ENCODE peak calls at places on chromosome 18, in seven cellular contexts. P is body of pancreas; O is tibial nerve; Q is CD8-positive, alpha-beta memory T cell; G is iPS DF 6.9; N is H9; K is right cardiac atrium. M is an unnamed sample. For H3K9me3 and H3K4me1, the result is how much of the 10 kb centered on the place peaks cover.

GRCh38 chr18:50061876-50062517 is 132.9 kb downstream of the MYO5B start:
- DNase-seq in P (peak), O (peak), Q (no peak), G (no peak), N (no peak), K (peak), M (no peak)

GRCh38 chr18:54712315-54712714 is 116.0 kb upstream of the RAB27B start:
- DNase-seq in P (no peak), O (no peak), Q (no peak), G (no peak), N (no peak), K (no peak), M (no peak)

GRCh38 chr18:37720706-37721105 is 155.1 kb upstream of the CELF4 start:
- DNase-seq in P (no peak), O (no peak), Q (no peak), G (no peak), N (no peak), K (no peak), M (no peak)

GRCh38 chr18:58087928-58088722 is 44.1 kb downstream of the NEDD4L start:
- DNase-seq in P (peak), O (no peak), Q (no peak), G (no peak), N (peak), K (no peak), M (no peak)

GRCh38 chr18:10660485-10660884 is 134.7 kb downstream of the NAPG start:
- DNase-seq in P (peak), O (peak), Q (no peak), G (no peak), N (no peak), K (peak), M (no peak)

GRCh38 chr18:49024808-49025361 is 74.1 kb upstream of the SMAD7 start:
- DNase-seq in P (no peak), O (no peak), Q (no peak), G (no peak), N (no peak), K (peak), M (no peak)

GRCh38 chr18:48640566-48641270 is 101.9 kb downstream of the CTIF start:
- DNase-seq in P (no peak), O (no peak), Q (no peak), G (no peak), N (no peak), K (no peak), M (no peak)

GRCh38 chr18:60096428-60096827 is 196.6 kb downstream of the PMAIP1 start:
- DNase-seq in P (no peak), O (no peak), Q (no peak), G (no peak), N (no peak), K (no peak), M (no peak)

GRCh38 chr18:66395671-66396218 is 208.1 kb downstream of the CDH19 start:
- DNase-seq in P (no peak), O (no peak), Q (no peak), G (no peak), N (no peak), K (peak), M (no peak)

GRCh38 chr18:12005542-12006487 is 24.5 kb downstream of the IMPA2 start:
- DNase-seq in P (no peak), O (no peak), Q (no peak), G (no peak), N (no peak), K (no peak), M (no peak)

GRCh38 chr18:27599202-27599829 is 414.2 kb upstream of the CHST9 start:
- DNase-seq in P (peak), O (peak), Q (no peak), G (peak), N (peak), K (no peak), M (no peak)

GRCh38 chr18:6961331-6961730 is 156.3 kb downstream of the LAMA1 start:
- DNase-seq in P (no peak), O (no peak), Q (no peak), G (no peak), N (no peak), K (no peak), M (no peak)

GRCh38 chr18:58402247-58402646 is 226.6 kb downstream of the ALPK2 start:
- DNase-seq in P (peak), O (peak), Q (no peak), G (no peak), N (peak), K (no peak), M (no peak)

GRCh38 chr18:62211323-62211828 is 24.3 kb downstream of the RELCH start:
- DNase-seq in P (no peak), O (no peak), Q (no peak), G (no peak), N (no peak), K (no peak), M (no peak)

GRCh38 chr18:62210138-62210537 is 23.1 kb downstream of the RELCH start:
- DNase-seq in P (no peak), O (no peak), Q (no peak), G (no peak), N (no peak), K (no peak), M (no peak)

GRCh38 chr18:62209046-62209445 is 22.0 kb downstream of the RELCH start:
- DNase-seq in P (no peak), O (no peak), Q (no peak), G (no peak), N (no peak), K (no peak), M (no peak)

GRCh38 chr18:62214790-62215189 is 27.7 kb downstream of the RELCH start:
- DNase-seq in P (no peak), O (no peak), Q (no peak), G (no peak), N (no peak), K (no peak), M (no peak)
- H3K9me3 ChIP-seq in P (under half), O (under half), Q (under half), G (under half), N (under half), K (under half), M (under half)

GRCh38 chr18:76973512-76974302 is 151.3 kb downstream of the ZNF236 start:
- DNase-seq in P (no peak), O (no peak), Q (no peak), G (no peak), N (no peak), K (no peak), M (no peak)
- H3K4me1 ChIP-seq in P (under half), O (under half), Q (under half), G (under half), N (under half), K (under half), M (under half)

DNA sequence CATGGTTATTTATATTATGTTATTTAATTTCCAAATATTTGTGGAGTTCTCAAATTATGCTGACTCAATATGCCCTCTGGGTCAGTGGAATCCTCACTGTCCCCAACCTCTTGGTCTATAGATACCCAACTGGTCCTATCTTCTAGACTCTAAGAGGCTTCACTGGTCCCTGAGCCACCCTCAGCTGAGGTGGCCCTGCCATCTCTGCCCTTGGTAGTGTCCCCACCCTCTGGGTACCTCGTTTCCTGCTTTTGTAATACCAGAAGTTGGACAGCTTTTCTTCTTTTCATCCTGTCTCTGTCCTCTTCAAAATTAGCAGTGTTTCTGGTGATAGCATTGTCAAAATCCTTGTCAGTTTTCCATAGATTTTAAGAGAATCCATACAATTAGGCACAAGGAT is 11.9 kb downstream of the ZSCAN30 start:
- DNase-seq in P (no peak), O (no peak), Q (no peak), G (no peak), N (no peak), K (no peak), M (no peak)
- H3K9me3 ChIP-seq in P (under half), O (under half), Q (under half), G (under half), N (under half), K (under half), M (under half)

GRCh38 chr18:46169464-46169941 is 65.3 kb downstream of the HAUS1 start:
- DNase-seq in P (no peak), O (no peak), Q (no peak), G (no peak), N (no peak), K (no peak), M (no peak)

GRCh38 chr18:46171331-46171730 is 67.1 kb downstream of the HAUS1 start:
- DNase-seq in P (no peak), O (no peak), Q (no peak), G (no peak), N (no peak), K (no peak), M (no peak)

GRCh38 chr18:46173393-46174316 is 69.5 kb downstream of the HAUS1 start:
- DNase-seq in P (peak), O (peak), Q (peak), G (peak), N (peak), K (peak), M (peak)

GRCh38 chr18:46179306-46179705 is 75.1 kb downstream of the HAUS1 start:
- DNase-seq in P (no peak), O (no peak), Q (no peak), G (no peak), N (no peak), K (no peak), M (no peak)

GRCh38 chr18:46174317-46175039 is 70.3 kb downstream of the HAUS1 start:
- DNase-seq in P (peak), O (no peak), Q (peak), G (no peak), N (peak), K (peak), M (no peak)
- H3K4me1 ChIP-seq in P (under half), O (under half), Q (under half), G (under half), N (under half), K (under half), M (under half)

DNA sequence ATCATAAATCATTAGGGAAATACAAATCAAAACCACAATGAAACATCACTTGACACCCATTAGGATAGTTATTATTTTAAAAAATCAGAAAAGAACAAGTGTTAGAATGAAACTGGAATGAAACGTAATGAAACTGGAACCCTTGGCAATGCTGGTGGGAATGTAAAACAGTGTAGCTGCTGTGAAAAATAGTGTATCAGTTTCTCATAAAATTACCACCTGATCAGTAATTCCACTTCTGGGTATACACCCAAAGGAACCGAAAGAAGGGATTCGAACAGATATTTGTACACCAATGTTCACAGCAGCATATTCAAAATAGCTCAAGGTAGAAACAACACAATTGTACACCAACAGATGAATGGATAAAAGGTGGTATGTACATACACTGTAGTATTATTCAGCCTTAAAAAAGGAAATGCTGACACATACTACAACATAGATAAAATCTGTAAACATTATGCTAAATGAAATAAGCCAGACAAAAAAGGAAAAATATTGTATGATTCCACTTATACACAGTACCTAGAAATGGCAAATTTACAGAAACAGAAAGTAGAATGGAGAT is 27.0 kb downstream of the ROCK1 start:
- DNase-seq in P (no peak), O (no peak), Q (no peak), G (no peak), N (no peak), K (no peak), M (no peak)
- H3K9me3 ChIP-seq in P (under half), O (under half), Q (under half), G (under half), N (under half), K (under half), M (under half)

GRCh38 chr18:79963658-79964329 is 649 bp upstream of the HSBP1L1 start:
- DNase-seq in P (no peak), O (no peak), Q (no peak), G (no peak), N (no peak), K (no peak), M (no peak)
- H3K4me1 ChIP-seq in P (under half), O (under half), Q (under half), G (under half), N (under half), K (under half), M (under half)

GRCh38 chr18:71837560-71837959 is 706.6 kb downstream of the CBLN2 start:
- DNase-seq in P (no peak), O (no peak), Q (no peak), G (no peak), N (no peak), K (no peak), M (no peak)
- H3K9me3 ChIP-seq in P (under half), O (under half), Q (under half), G (under half), N (under half), K (under half), M (under half)

DNA sequence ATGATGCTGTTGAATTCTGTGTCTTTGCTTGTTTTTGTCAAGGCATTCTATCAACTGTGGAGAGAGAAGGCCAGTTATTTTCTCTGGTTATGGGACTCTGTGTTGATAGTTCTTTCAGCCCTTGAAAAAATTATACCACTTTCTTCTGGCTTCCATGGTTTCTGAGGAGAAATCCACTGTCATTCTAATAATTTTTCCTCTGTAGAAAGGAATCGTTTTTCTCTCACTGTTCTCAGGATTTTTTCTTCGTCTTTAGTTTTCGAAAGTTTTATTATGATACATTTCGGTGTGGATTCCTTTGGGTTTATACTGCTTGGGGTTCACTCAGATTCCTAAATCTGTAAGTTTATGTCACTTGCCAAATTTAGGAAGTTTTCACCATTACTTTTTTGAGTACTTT is 6.6 kb downstream of the GALNT1 start:
- DNase-seq in P (no peak), O (no peak), Q (no peak), G (no peak), N (no peak), K (no peak), M (no peak)
- H3K4me1 ChIP-seq in P (under half), O (under half), Q (under half), G (under half), N (under half), K (under half), M (under half)

DNA sequence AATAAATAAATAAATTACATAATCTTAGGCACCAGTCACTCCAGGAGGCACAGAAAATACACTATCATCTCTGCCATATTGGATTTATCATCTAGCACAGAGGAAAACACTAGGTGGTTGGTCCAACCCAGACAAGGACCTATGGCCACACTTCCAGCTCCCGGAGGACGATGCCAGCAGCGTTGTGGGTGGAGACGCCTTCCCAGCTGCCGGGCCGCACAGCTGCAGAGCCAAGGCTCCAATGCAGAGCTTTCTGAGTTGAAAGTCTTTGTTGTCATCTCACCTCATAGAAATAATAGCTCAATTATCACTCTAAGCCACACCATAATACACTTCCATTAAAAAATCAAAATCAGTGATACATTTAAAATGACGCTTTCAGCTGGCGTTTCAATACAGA is 457.1 kb upstream of the SALL3 start:
- DNase-seq in P (no peak), O (no peak), Q (no peak), G (no peak), N (no peak), K (no peak), M (no peak)
- H3K9me3 ChIP-seq in P (under half), O (under half), Q (under half), G (under half), N (under half), K (under half), M (under half)